ENCODE peak calls at places on chromosomes 7 and 10, in five cellular contexts. X is uterus, H is adrenal gland, N is sigmoid colon, M is transverse colon. F is an unnamed sample. For H3K36me3, the result is how much of the 10 kb centered on the place peaks cover.

GRCh38 chr10:30963994-30964930 is 67.4 kb downstream of the ZNF438 start:
- DNase-seq in X (no peak), M (no peak), N (no peak), H (no peak), F (no peak)

GRCh38 chr7:762891-763290 is 35.8 kb upstream of the PRKAR1B start:
- DNase-seq in H (no peak), M (no peak), X (no peak), N (no peak), F (no peak)

GRCh38 chr10:44956176-44956575 is 3.4 kb upstream of the RASSF4 start:
- DNase-seq in N (peak), M (no peak), X (no peak), H (no peak), F (peak)

GRCh38 chr10:36141786-36142560 is 499.9 kb upstream of the FZD8 start:
- DNase-seq in X (no peak), H (no peak), M (no peak), N (no peak), F (no peak)

GRCh38 chr7:55172161-55172560 is 153.3 kb downstream of the EGFR start:
- DNase-seq in N (no peak), X (no peak), H (no peak), M (no peak), F (no peak)

GRCh38 chr7:66033471-66034385 is 41.9 kb upstream of the ASL start:
- DNase-seq in M (no peak), N (no peak), X (no peak), H (peak), F (no peak)

GRCh38 chr10:125720002-125720382 is 483 bp downstream of the EDRF1 start:
- DNase-seq in X (peak), H (peak), M (no peak), N (no peak), F (no peak)

GRCh38 chr7:55067748-55068147 is 48.9 kb downstream of the EGFR start:
- DNase-seq in X (no peak), H (no peak), N (no peak), M (no peak), F (no peak)

GRCh38 chr7:53428045-53428444 is 392.6 kb downstream of the POM121L12 start:
- DNase-seq in H (no peak), M (no peak), N (no peak), X (no peak), F (no peak)

GRCh38 chr7:29639887-29640600 is 76.4 kb downstream of the PRR15 start:
- DNase-seq in M (no peak), H (no peak), N (no peak), X (no peak), F (no peak)

GRCh38 chr7:151882734-151883133 is 5.8 kb upstream of the PRKAG2 start:
- DNase-seq in X (no peak), N (peak), H (no peak), M (no peak), F (no peak)

GRCh38 chr7:78770422-78771410 is 682.8 kb downstream of the MAGI2 start:
- DNase-seq in H (no peak), N (no peak), X (no peak), M (no peak), F (no peak)

GRCh38 chr10:84310470-84310869 is 17.9 kb upstream of the CCSER2 start:
- DNase-seq in N (no peak), H (no peak), X (no peak), M (no peak), F (no peak)

GRCh38 chr7:91875851-91876250 is 4.7 kb downstream of the MTERF1 start:
- DNase-seq in N (no peak), H (no peak), X (no peak), M (no peak), F (no peak)
- TF ChIP-seq POLR2A in N (no peak), H (no peak), X (no peak), M (no peak), F (no peak)

DNA sequence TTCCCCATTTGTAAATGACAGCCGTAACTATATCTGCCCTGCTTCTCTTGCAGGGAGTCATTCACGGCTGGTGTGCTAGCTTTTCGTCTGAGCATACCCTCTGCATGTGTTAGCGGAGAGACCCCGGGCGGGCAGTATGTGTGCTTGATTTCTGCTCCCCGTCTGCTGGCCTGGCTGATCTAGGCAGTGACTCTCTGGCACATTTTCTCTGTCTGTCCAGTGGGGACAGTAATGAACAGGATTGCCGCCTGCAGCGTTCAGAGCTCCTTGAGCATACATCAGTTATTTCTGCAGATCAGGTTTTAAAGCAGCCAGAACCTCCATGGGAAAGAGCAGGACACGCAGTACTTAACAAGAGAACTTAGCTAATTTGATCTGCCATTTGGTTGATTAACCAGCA is 242.5 kb downstream of the CELF2 start:
- DNase-seq in X (no peak), H (no peak), N (no peak), M (no peak), F (no peak)
- H3K36me3 ChIP-seq in X (under half), H (under half), N (under half), M (under half), F (under half)

DNA sequence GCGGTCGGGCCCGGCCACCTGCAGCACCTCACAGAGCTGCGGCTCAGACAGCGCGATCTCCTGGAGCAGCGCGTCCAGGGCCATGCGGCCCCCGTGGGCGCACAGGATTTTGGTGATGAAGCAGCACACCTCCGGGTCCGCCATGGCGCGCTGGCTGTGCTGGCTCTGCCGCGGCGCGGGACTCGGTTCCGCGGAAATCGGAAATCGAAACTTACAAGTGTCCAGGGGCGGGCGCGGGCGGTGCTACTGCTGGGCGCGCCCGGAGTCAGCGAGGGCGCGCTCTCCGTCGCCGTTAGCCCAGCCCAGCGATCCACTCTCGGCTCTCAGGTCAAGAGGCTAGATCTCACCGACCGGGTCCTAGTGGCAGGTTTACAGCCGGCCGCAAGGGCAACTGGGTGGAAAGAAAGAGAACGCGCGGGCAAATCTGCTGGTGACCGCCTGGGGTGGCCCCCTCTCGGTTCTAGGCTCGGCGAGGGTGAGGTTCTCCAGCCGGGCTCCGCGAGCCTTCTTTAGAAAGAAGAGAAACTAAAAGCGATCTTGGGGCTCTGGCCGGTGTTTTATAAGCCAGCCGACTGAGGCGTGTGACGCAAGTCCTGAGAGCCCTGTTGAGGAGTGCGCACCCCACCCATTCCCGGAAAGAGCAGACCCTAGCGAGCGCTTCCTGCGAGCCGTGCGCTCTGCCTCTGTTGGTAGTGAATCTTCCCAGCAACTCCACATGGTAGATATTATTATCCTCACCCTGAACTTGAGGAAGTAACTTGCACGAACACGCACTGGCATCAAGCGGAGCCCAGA is at the start of gene ZC3HAV1:
- DNase-seq in M (peak), H (peak), X (peak), N (peak), F (peak)
- TF ChIP-seq CTCF in M (no peak), H (no peak), X (no peak), N (no peak), F (peak)

DNA sequence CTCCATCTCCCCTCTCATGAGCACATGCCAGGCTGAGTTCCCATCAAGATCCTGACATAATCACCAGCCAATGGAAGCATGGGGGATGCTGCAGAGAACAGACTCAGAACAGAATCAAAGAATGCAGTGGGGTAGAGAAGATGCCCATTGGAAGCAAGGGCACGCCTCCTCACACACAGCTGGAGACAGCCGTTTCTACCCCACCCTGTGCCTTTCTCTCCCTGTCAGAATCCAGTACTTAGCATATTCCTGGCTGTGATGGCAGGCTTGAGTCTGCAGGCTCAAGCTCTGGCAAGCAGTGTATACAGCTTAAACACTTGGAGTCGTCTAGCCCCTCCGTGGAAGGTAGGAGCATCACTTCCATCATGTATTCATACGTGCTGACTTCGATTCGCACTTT is 867.9 kb downstream of the NRG3 start:
- DNase-seq in M (no peak), N (no peak), X (no peak), H (no peak), F (no peak)
- TF ChIP-seq POLR2A in M (no peak), N (no peak), X (no peak), H (no peak), F (no peak)

DNA sequence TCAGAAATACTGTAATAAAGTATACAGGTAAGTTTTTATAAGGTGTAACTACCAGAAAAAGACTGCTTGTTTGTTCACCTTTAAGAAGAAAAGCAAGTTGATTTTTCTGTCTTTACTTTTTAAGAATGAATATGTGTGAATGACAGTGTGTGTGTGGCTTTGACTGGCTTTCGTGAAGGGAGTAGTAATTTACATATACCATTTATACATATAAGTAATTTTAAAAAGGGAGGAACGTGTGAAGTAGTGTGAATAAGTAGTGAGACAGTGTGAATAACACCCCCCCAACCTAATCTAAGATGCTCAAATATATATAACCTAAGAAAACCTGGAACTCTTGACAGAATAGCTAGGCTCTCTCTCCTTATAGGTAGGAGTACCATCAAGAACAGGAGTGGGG is 33.2 kb downstream of the RBM33 start:
- DNase-seq in X (no peak), N (no peak), H (no peak), M (no peak), F (no peak)
- H3K36me3 ChIP-seq in X (under half), N (under half), H (under half), M (under half), F (half or more)

GRCh38 chr7:131544449-131545425 is 11.7 kb downstream of the PODXL start:
- DNase-seq in X (peak), N (peak), H (no peak), M (no peak), F (peak)
- TF ChIP-seq CTCF in X (peak), N (no peak), H (no peak), M (no peak), F (no peak)

GRCh38 chr10:121994429-121994881 is 5.5 kb downstream of the TACC2 start:
- DNase-seq in N (peak), X (peak), H (no peak), M (peak), F (no peak)
- TF ChIP-seq POLR2A in N (peak), X (no peak), H (no peak), M (peak), F (no peak)

DNA sequence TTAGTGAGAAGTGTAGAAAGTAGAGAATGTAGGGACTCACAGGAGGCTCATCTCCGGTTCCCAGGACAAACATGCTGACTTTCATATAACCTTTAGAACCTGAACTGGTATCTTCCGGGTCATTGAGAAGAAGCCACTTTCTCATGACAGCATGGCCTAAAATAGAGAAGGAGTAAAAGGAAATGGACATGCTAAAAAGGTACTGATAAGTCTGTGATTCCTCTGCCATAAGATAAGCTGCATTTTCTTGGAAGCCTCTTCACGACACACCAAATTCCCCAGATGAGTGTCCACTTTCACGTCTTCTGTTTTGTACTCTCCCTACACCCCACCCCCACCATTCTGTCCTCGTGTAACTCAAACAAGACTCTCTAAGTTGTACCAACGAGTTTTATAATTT is 79.9 kb downstream of the MYOF start:
- DNase-seq in N (no peak), M (no peak), X (no peak), H (no peak), F (no peak)
- H3K36me3 ChIP-seq in N (under half), M (under half), X (under half), H (under half), F (under half)